ENCODE peak calls at places on chromosome 16, in six cellular contexts. J, B, L, X, N and W are unnamed samples.

GRCh38 chr16:69555867-69556266 is 9.9 kb upstream of the NFAT5 start:
- DNase-seq in J (no peak), B (no peak), L (no peak), X (no peak), N (no peak), W (no peak)

GRCh38 chr16:85386467-85387170 is 226.5 kb upstream of the GSE1 start:
- DNase-seq in J (no peak), B (no peak), L (no peak), X (no peak), N (no peak), W (no peak)

GRCh38 chr16:81878529-81878928 is 99.4 kb downstream of the PLCG2 start:
- DNase-seq in J (no peak), B (no peak), L (no peak), X (no peak), N (no peak), W (no peak)

GRCh38 chr16:12250578-12250977 is 274.0 kb downstream of the SNX29 start:
- DNase-seq in J (no peak), B (no peak), L (no peak), X (no peak), N (no peak), W (no peak)

GRCh38 chr16:50067290-50067853 is 1.6 kb downstream of the HEATR3 start:
- DNase-seq in J (peak; percentile 60), B (no peak), L (no peak), X (peak; percentile 45), N (peak; percentile 63), W (peak; percentile 40)

GRCh38 chr16:26959416-26960009 is 107.2 kb upstream of the C16orf82 start:
- DNase-seq in J (no peak), B (no peak), L (no peak), X (no peak), N (no peak), W (no peak)

GRCh38 chr16:28495098-28495793 is 803 bp downstream of the APOBR start:
- DNase-seq in J (no peak), B (no peak), L (no peak), X (no peak), N (peak; percentile 20), W (no peak)

GRCh38 chr16:81198635-81199034 is 39.9 kb upstream of the BCO1 start:
- DNase-seq in J (no peak), B (no peak), L (no peak), X (peak; percentile 40), N (no peak), W (no peak)

GRCh38 chr16:11672206-11673090 is 4.2 kb downstream of the SNN start:
- DNase-seq in J (no peak), B (no peak), L (peak; percentile 87), X (no peak), N (peak; percentile 43), W (peak; percentile 46)

GRCh38 chr16:51949260-51949659 is 597.7 kb downstream of the TOX3 start:
- DNase-seq in J (no peak), B (no peak), L (no peak), X (no peak), N (no peak), W (no peak)

GRCh38 chr16:641326-642188 is at the start of gene MCRIP2:
- DNase-seq in J (peak; percentile 18), B (peak; percentile 89), L (peak; percentile 80), X (peak; percentile 77), N (peak; percentile 49), W (peak; percentile 58)

GRCh38 chr16:69397821-69398521 is 12.2 kb upstream of the TERF2 start:
- DNase-seq in J (peak; percentile 74), B (no peak), L (no peak), X (peak; percentile 93), N (no peak), W (no peak)

GRCh38 chr16:57284206-57284951 is at the start of gene PLLP:
- DNase-seq in J (no peak), B (no peak), L (no peak), X (peak; percentile 53), N (no peak), W (peak; percentile 37)

GRCh38 chr16:1914084-1914608 is 4.1 kb downstream of the HS3ST6 start:
- DNase-seq in J (no peak), B (no peak), L (no peak), X (no peak), N (no peak), W (no peak)

GRCh38 chr16:64481497-64481896 is 640.4 kb downstream of the CDH11 start:
- DNase-seq in J (no peak), B (no peak), L (no peak), X (no peak), N (no peak), W (no peak)

GRCh38 chr16:43294-43693 is 10.1 kb downstream of the POLR3K start:
- DNase-seq in J (no peak), B (no peak), L (no peak), X (no peak), N (no peak), W (no peak)

GRCh38 chr16:2194166-2194834 is 2.1 kb downstream of the CASKIN1 start:
- DNase-seq in J (peak; percentile 37), B (no peak), L (no peak), X (peak; percentile 70), N (no peak), W (no peak)

GRCh38 chr16:79928142-79928735 is 327.7 kb upstream of the MAF start:
- DNase-seq in J (no peak), B (no peak), L (no peak), X (no peak), N (no peak), W (no peak)

GRCh38 chr16:61654962-61655361 is 381.3 kb downstream of the CDH8 start:
- DNase-seq in J (no peak), B (no peak), L (no peak), X (no peak), N (no peak), W (no peak)

GRCh38 chr16:77385481-77385880 is 49.4 kb downstream of the ADAMTS18 start:
- DNase-seq in J (no peak), B (no peak), L (no peak), X (no peak), N (no peak), W (no peak)

GRCh38 chr16:10614685-10615084 is 34.3 kb upstream of the EMP2 start:
- DNase-seq in J (no peak), B (no peak), L (no peak), X (no peak), N (no peak), W (no peak)

GRCh38 chr16:56822966-56823739 is 41.9 kb upstream of the SLC12A3 start:
- DNase-seq in J (no peak), B (no peak), L (no peak), X (no peak), N (no peak), W (no peak)

GRCh38 chr16:69225136-69225535 is 38.2 kb downstream of the SNTB2 start:
- DNase-seq in J (no peak), B (no peak), L (no peak), X (no peak), N (no peak), W (no peak)

GRCh38 chr16:31664683-31665482 is 137.2 kb downstream of the AHSP start:
- DNase-seq in J (peak; percentile 0), B (no peak), L (no peak), X (no peak), N (no peak), W (no peak)

GRCh38 chr16:64830653-64831052 is 291.2 kb downstream of the CDH11 start:
- DNase-seq in J (peak; percentile 16), B (no peak), L (no peak), X (no peak), N (no peak), W (no peak)

GRCh38 chr16:70453891-70454220 is 539 bp upstream of the FCSK start:
- DNase-seq in J (no peak), B (no peak), L (no peak), X (no peak), N (no peak), W (no peak)

GRCh38 chr16:85436636-85437160 is 176.4 kb upstream of the GSE1 start:
- DNase-seq in J (no peak), B (no peak), L (no peak), X (no peak), N (no peak), W (no peak)

GRCh38 chr16:17271687-17272086 is 199.1 kb downstream of the XYLT1 start:
- DNase-seq in J (no peak), B (no peak), L (no peak), X (no peak), N (no peak), W (no peak)

GRCh38 chr16:17266606-17267313 is 204.0 kb downstream of the XYLT1 start:
- DNase-seq in J (no peak), B (peak; percentile 39), L (no peak), X (no peak), N (no peak), W (no peak)

GRCh38 chr16:17270111-17270510 is 200.6 kb downstream of the XYLT1 start:
- DNase-seq in J (no peak), B (no peak), L (no peak), X (no peak), N (no peak), W (no peak)

GRCh38 chr16:17270683-17271109 is 200.1 kb downstream of the XYLT1 start:
- DNase-seq in J (no peak), B (no peak), L (no peak), X (no peak), N (no peak), W (no peak)

GRCh38 chr16:17269434-17269833 is 201.3 kb downstream of the XYLT1 start:
- DNase-seq in J (no peak), B (no peak), L (no peak), X (no peak), N (no peak), W (no peak)
- H3K27ac ChIP-seq in J (no peak overlapping the region), B (no peak overlapping the region), L (no peak overlapping the region), X (no peak overlapping the region), N (no peak overlapping the region), W (no peak overlapping the region)

DNA sequence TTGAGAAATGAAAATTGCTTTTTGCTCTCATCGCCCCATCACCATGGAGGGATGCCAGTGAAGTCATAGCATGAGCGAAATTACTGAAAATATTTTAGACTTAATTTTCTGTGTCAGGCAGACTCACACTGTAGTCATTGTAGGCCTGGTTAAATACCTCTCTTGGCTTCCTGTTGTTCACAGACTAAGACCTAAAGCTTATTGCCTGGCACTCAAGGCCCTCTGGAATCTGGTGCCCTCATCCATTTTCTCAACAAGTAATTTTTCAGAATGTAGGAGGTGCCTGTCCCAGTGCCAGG is 490.3 kb upstream of the CDH5 start:
- DNase-seq in J (no peak), B (no peak), L (no peak), X (no peak), N (no peak), W (no peak)
- H3K27ac ChIP-seq in J (no peak overlapping the region), B (no peak overlapping the region), L (no peak overlapping the region), X (no peak overlapping the region), N (no peak overlapping the region), W (no peak overlapping the region)

DNA sequence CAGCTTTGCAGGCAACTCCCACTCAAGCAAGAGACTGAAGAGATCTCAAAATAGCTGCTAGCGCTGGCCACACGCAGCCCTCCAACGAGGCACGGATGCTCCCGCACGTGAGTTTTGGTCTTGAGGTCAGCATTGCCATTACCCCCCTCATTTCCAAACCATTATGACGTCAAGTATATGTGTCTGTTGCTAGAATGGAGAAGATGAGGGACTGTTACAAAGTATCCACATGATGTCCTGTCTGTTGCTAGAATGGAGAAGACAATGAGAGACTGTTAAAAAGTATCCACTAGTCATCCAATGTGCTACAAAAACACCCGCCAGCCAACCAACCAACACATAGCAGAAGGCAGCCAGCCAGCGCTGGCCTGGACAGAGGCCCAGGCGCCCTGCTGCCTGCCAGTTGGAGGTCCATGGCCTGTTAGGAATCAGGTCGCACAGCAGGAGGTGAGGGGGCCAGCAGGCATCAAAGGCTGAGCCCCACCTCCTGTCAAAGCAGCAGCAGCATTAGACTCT is 24.8 kb downstream of the KLHDC4 start:
- DNase-seq in J (peak; percentile 23), B (no peak), L (no peak), X (no peak), N (no peak), W (no peak)
- H3K27ac ChIP-seq in J (no peak overlapping the region), B (no peak overlapping the region), L (no peak overlapping the region), X (no peak overlapping the region), N (no peak overlapping the region), W (no peak overlapping the region)

GRCh38 chr16:67549936-67550335 is 12.4 kb upstream of the CTCF start:
- DNase-seq in J (no peak), B (no peak), L (no peak), X (no peak), N (no peak), W (no peak)
- H3K27ac ChIP-seq in J (no peak overlapping the region), B (no peak overlapping the region), L (peak overlapping the region; percentile 91), X (no peak overlapping the region), N (peak overlapping the region; percentile 99), W (no peak overlapping the region)